ENCODE peak calls at places on chromosomes 5 and 9, in five cellular contexts. D is frontal cortex, P is amniotic stem cell, M is osteoblast, N is anterior cingulate cortex. I is an unnamed sample.

GRCh38 chr9:136546697-136547481 is 1.0 kb upstream of the NOTCH1 start:
- DNase-seq in N (peak), D (no peak), P (no peak), M (no peak), I (no peak)

GRCh38 chr9:20606637-20607036 is 15.7 kb downstream of the MLLT3 start:
- DNase-seq in M (no peak), N (peak), D (no peak), P (no peak), I (no peak)

GRCh38 chr5:38540348-38540747 is 16.1 kb downstream of the LIFR start:
- DNase-seq in P (no peak), N (peak), M (no peak), D (no peak), I (peak)

GRCh38 chr9:120696551-120697230 is 17.6 kb downstream of the MEGF9 start:
- DNase-seq in D (no peak), P (no peak), N (no peak), M (peak), I (no peak)

GRCh38 chr5:535781-536698 is 11.8 kb upstream of the SLC9A3 start:
- DNase-seq in N (no peak), P (no peak), M (no peak), D (no peak), I (no peak)

GRCh38 chr5:39356263-39356662 is 8.0 kb downstream of the C9 start:
- DNase-seq in D (no peak), P (no peak), M (no peak), N (no peak), I (no peak)

GRCh38 chr9:114289106-114289505 is 33.8 kb upstream of the ORM1 start:
- DNase-seq in P (no peak), M (no peak), N (no peak), D (no peak), I (no peak)

GRCh38 chr5:159518361-159518760 is 188.1 kb upstream of the IL12B start:
- DNase-seq in M (peak), N (no peak), P (peak), D (no peak), I (no peak)

GRCh38 chr5:144189800-144190429 is 19.2 kb downstream of the KCTD16 start:
- DNase-seq in D (no peak), P (no peak), M (peak), N (no peak), I (no peak)

GRCh38 chr5:178470693-178471025 is 119.5 kb downstream of the COL23A1 start:
- DNase-seq in M (no peak), N (no peak), P (no peak), D (no peak), I (no peak)